ENCODE peak calls at places on chromosomes 16 and 17, in five cellular contexts. G is body of pancreas, Q is K562, K is adrenal gland, L is NB4. Y is an unnamed sample.

GRCh38 chr16:3780570-3780969 is 63.2 kb upstream of the TRAP1 start:
- DNase-seq in K (no peak), L (peak), G (no peak), Q (no peak), Y (no peak)

GRCh38 chr17:79461041-79461440 is 149.8 kb downstream of the RBFOX3 start:
- DNase-seq in Q (no peak), K (no peak), G (no peak), L (no peak), Y (no peak)

GRCh38 chr16:89722392-89723278 is 1.3 kb downstream of the ZNF276 start:
- DNase-seq in L (peak), G (peak), Q (no peak), K (peak), Y (peak)

GRCh38 chr16:84843149-84844048 is 23.6 kb downstream of the CRISPLD2 start:
- DNase-seq in K (no peak), G (no peak), Q (no peak), L (peak), Y (no peak)

GRCh38 chr16:30747331-30747730 is 894 bp upstream of the PHKG2 start:
- DNase-seq in G (no peak), L (no peak), Q (no peak), K (no peak), Y (no peak)

GRCh38 chr17:76966486-76967181 is 98.4 kb downstream of the MGAT5B start:
- DNase-seq in L (no peak), K (no peak), Q (no peak), G (no peak), Y (no peak)

GRCh38 chr16:72530434-72530833 is 358.5 kb upstream of the PMFBP1 start:
- DNase-seq in K (no peak), Q (no peak), L (peak), G (no peak), Y (no peak)

GRCh38 chr16:26911436-26911835 is 155.3 kb upstream of the C16orf82 start:
- DNase-seq in Q (no peak), G (no peak), K (no peak), L (no peak), Y (no peak)

GRCh38 chr16:29744541-29745101 is 1.2 kb downstream of the C16orf54 start:
- DNase-seq in Q (no peak), L (peak), G (no peak), K (no peak), Y (no peak)

GRCh38 chr17:1529863-1530262 is 13.5 kb upstream of the INPP5K start:
- DNase-seq in K (no peak), G (no peak), Q (no peak), L (no peak), Y (no peak)

GRCh38 chr16:21117567-21117966 is 33.1 kb downstream of the DNAH3 start:
- DNase-seq in G (no peak), K (no peak), L (no peak), Q (no peak), Y (no peak)

GRCh38 chr16:86662740-86663139 is 84.4 kb downstream of the FOXL1 start:
- DNase-seq in Q (no peak), K (no peak), G (no peak), L (no peak), Y (no peak)

DNA sequence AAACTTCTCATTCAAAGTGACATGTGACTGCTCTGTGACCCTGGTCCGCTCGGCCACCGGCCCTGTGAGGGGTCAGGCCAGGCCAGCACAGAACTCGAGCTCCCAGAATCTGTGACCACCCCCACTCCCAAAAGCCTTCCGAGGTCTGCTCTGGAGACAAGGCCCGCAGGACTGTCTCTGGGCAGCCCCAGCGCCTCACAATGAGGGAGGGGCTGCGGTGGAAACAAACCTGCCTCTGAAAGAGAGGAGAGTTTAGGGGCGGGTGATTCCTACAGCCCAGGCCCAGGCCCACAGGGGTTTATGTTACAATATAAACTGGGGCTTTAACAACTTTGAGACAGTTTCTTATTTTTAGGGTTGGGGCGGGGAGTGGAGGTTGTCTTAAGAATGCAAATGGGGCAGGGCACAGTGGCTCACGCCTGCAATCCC is 19.9 kb downstream of the IGFBP4 start:
- DNase-seq in Q (no peak), K (no peak), G (no peak), L (no peak), Y (no peak)
- TF ChIP-seq POLR2A in Q (no peak), K (no peak), G (no peak), L (no peak), Y (no peak)

GRCh38 chr17:29588561-29589411 is 662 bp downstream of the GIT1 start:
- DNase-seq in K (no peak), Q (peak), G (peak), L (peak), Y (no peak)

GRCh38 chr17:29586676-29587469 is 2.6 kb downstream of the GIT1 start:
- DNase-seq in G (no peak), Q (no peak), L (no peak), K (no peak), Y (no peak)

GRCh38 chr17:29589524-29590260 is at the start of gene GIT1:
- DNase-seq in L (peak), Q (peak), K (peak), G (peak), Y (peak)

GRCh38 chr17:29588017-29588557 is 1.4 kb downstream of the GIT1 start:
- DNase-seq in K (no peak), L (no peak), Q (no peak), G (no peak), Y (no peak)

DNA sequence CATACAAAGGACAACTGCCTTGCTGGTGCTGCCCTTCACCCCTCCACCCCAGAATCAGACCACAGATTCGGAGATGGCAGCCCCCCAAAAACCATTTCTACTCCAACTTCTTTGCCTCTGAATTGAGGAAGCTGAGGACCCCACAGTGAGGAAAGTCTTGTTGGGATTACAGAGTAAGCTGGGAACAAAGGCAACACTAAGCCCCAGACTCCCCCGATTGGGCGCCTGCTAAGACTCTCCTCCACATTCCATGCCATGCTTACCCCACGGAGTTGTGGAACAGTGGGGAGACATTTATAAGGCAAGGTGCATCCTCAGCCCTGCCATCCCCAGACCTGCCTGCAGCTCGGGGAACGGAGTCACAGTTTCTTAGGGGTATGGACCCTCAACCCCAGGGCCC is 1.9 kb downstream of the GIT1 start:
- DNase-seq in Q (no peak), L (no peak), G (no peak), K (no peak), Y (no peak)
- H3K4me3 ChIP-seq in Q (no peak), L (peak), G (no peak), K (no peak), Y (peak)

GRCh38 chr17:13943859-13944258 is 125.4 kb upstream of the COX10 start:
- DNase-seq in L (no peak), Q (no peak), G (no peak), K (no peak), Y (no peak)

GRCh38 chr17:13941781-13942180 is 127.5 kb upstream of the COX10 start:
- DNase-seq in Q (no peak), G (no peak), L (no peak), K (no peak), Y (no peak)

GRCh38 chr17:13939222-13939621 is 130.1 kb upstream of the COX10 start:
- DNase-seq in K (no peak), G (no peak), L (no peak), Q (no peak), Y (no peak)

GRCh38 chr17:13940858-13941665 is 128.2 kb upstream of the COX10 start:
- DNase-seq in L (no peak), Q (no peak), K (peak), G (no peak), Y (no peak)
- TF ChIP-seq CTCF in L (no peak), Q (no peak), K (no peak), G (no peak), Y (no peak)

GRCh38 chr16:8828541-8829165 is 31.0 kb downstream of the PMM2 start:
- DNase-seq in G (no peak), L (no peak), Q (no peak), K (no peak), Y (no peak)

GRCh38 chr16:8831450-8832382 is 34.1 kb downstream of the PMM2 start:
- DNase-seq in G (no peak), L (no peak), K (no peak), Q (no peak), Y (no peak)

DNA sequence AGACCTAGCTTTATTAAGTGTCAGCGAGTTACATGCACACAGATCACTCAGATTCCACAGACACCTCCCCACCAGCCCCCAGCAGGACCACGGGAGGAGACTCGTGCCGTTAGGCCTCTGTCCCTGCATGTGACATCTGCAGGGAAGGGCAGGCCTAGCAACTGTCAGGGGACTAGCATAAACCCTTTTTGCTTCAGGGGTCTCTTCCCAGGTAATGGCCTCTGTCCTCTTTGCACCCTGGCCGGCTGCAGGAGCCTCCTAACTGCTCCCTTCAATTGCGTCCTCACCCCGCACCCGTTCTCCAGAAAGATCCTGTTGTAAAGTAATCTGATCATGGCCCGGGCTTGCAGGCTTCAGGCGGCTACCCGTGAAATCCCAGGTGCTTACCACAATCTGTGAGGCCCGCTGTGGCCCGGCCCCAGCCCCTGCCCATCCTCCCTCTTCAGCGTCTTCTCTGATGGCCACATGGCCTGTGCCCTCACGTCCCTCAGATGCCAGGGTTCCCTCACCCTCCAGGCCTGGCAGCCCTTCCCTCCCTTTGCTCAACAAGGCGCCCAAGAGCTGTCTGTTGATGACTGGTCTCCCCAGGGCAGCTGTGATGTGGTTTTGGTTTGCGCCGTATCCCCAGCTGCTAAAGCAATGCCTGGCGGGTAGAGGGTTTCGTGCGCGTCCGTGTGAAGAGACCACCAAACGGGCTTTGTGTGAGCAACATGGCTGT is 34.9 kb downstream of the PMM2 start:
- DNase-seq in Q (no peak), K (no peak), G (no peak), L (peak), Y (no peak)
- TF ChIP-seq POLR2A in Q (no peak), K (no peak), G (no peak), L (no peak), Y (no peak)

GRCh38 chr17:47831934-47832327 is 461 bp downstream of the LRRC46 start:
- DNase-seq in Q (no peak), K (no peak), L (peak), G (no peak), Y (no peak)

GRCh38 chr17:47830991-47831933 is at the start of the genes LRRC46 and MRPL10:
- DNase-seq in G (peak), Q (peak), K (peak), L (peak), Y (peak)

GRCh38 chr17:47834756-47835155 is 3.3 kb downstream of the LRRC46 start:
- DNase-seq in Q (no peak), G (no peak), L (no peak), K (no peak), Y (no peak)

GRCh38 chr17:47830396-47830907 is 889 bp downstream of the MRPL10 start:
- DNase-seq in G (no peak), K (no peak), L (no peak), Q (no peak), Y (no peak)

DNA sequence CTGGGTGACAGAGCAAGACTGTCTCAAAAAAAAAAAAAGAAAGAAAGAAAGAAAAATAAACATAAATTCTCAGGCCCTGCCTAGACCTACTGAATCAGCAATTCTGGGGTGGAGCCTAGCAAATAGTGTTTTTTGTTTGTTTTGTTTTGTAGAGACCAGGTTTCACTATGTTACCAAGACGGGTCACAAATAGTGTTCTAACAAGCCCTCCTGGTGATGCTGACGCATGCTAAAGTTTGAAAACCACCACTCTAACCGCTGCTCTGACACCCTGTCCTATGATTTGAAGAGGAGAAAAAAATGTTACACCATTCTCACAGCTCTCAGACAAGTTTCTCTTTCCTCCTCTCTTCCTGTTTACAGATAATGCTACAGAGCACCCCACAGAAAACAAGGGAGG is 1.5 kb downstream of the MRPL10 start:
- DNase-seq in Q (no peak), G (no peak), K (no peak), L (no peak), Y (no peak)
- H3K4me3 ChIP-seq in Q (peak), G (no peak), K (no peak), L (peak), Y (peak)

DNA sequence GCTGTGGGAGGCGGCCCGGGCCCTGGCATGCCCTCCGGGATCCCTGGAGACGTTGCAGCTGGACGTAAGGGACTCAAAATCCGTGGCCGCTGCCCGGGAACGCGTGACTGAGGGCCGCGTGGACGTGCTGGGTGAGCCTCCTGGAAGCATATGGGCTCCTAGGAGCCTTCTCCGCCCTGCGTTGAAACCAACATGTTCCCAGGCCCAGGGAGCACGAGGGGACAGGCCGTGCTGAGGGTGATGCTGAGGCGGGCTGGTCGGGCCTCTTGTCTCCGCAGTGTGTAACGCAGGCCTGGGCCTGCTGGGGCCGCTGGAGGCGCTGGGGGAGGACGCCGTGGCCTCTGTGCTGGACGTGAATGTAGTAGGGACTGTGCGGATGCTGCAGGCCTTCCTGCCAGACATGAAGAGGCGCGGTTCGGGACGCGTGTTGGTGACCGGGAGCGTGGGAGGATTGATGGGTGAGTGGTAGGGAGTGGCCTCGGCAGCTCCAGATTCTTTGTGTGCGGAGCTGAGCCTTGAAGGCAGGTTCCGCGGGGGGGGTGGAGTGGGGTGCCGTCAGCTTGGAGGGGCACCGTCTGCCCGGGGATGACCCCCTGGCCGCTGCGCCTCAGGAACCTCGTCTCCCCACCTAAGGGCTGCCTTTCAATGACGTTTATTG is 567 bp downstream of the HSD17B1 start:
- DNase-seq in K (peak), Q (peak), L (no peak), G (no peak), Y (no peak)
- TF ChIP-seq CTCF in K (no peak), Q (peak), L (no peak), G (no peak), Y (no peak)

DNA sequence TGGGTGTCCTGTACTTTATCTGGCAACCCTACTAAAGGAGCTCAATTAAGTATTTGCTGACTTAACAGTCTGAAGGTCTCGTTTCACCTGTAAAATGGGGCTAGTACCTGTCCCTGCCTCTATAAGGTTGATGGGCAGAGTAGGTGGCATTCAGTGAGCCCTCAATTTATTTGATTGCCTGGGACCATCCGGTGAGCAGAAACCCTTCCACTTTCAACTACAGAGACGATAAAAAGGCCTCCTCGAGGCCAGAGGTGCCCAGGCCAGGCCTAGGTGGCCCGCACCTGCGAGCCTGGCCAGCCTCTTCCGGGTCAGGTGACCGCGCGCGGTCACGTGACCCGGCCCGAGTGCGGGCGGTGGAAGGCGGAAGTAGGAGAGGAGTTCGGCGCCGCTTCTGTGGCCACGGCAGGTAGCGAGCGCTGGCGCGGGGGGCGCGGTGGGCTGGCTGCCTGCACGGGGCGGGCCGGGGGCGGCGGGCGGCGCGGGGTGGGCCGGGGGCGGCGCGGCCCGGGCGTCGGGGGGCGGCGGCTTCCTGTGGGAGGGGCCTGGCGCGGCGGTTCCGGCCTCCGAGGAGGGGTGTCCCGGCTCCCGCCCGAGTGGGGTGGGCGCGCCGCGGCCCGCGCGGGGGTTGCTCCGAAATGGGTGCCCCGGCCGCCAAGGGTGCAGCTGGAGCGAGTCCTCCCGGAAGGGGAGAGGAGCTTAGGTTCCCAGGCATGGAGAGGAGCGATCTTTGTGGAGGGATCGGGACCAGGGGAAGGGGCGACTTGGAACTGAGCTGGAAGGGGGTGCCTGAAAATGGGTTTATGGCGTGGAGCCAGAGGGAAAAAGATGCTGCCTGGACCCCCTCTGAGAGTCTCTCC is at the start of gene WWP2:
- DNase-seq in L (peak), K (peak), G (peak), Q (peak), Y (peak)
- TF ChIP-seq POLR2A in L (peak), K (no peak), G (peak), Q (peak), Y (no peak)